ENCODE peak calls at places on chromosome 15, in eight cellular contexts. One of them, this sample, is unnamed.
A peak's percentile ranks its signal among the peaks of the same experiment; 100 is the strongest.

GRCh38 chr15:41501191-41501917 is 7.7 kb downstream of the ITPKA start:
- DNase-seq in HL-60: no peak
- DNase-seq in SK-N-SH: peak; percentile 75
- DNase-seq in HepG2: no peak
- DNase-seq in K562: no peak
- DNase-seq in GM23338: peak; percentile 64
- DNase-seq in HCT116: no peak
- DNase-seq in GM12878: no peak
- DNase-seq in this sample: no peak

GRCh38 chr15:31307270-31308184 is 19.1 kb upstream of the KLF13 start:
- DNase-seq in HL-60: no peak
- DNase-seq in SK-N-SH: no peak
- DNase-seq in HepG2: no peak
- DNase-seq in K562: no peak
- DNase-seq in GM23338: no peak
- DNase-seq in HCT116: no peak
- DNase-seq in GM12878: no peak
- DNase-seq in this sample: no peak

GRCh38 chr15:27059610-27060202 is 88.7 kb downstream of the GABRG3 start:
- DNase-seq in HL-60: peak; percentile 25
- DNase-seq in SK-N-SH: peak; percentile 79
- DNase-seq in HepG2: peak; percentile 46
- DNase-seq in K562: peak; percentile 90
- DNase-seq in GM23338: peak; percentile 90
- DNase-seq in HCT116: peak; percentile 0
- DNase-seq in GM12878: no peak
- DNase-seq in this sample: no peak

GRCh38 chr15:32829441-32829840 is 111.6 kb downstream of the GREM1 start:
- DNase-seq in HL-60: no peak
- DNase-seq in SK-N-SH: no peak
- DNase-seq in HepG2: no peak
- DNase-seq in K562: no peak
- DNase-seq in GM23338: no peak
- DNase-seq in HCT116: no peak
- DNase-seq in GM12878: no peak
- DNase-seq in this sample: no peak

GRCh38 chr15:76251717-76252116 is 59.6 kb downstream of the ETFA start:
- DNase-seq in HL-60: no peak
- DNase-seq in SK-N-SH: no peak
- DNase-seq in HepG2: no peak
- DNase-seq in K562: no peak
- DNase-seq in GM23338: no peak
- DNase-seq in HCT116: no peak
- DNase-seq in GM12878: no peak
- DNase-seq in this sample: no peak

GRCh38 chr15:40891810-40892448 is 2.3 kb upstream of the VPS18 start:
- DNase-seq in HL-60: no peak
- DNase-seq in SK-N-SH: peak; percentile 64
- DNase-seq in HepG2: peak; percentile 40
- DNase-seq in K562: no peak
- DNase-seq in GM23338: peak; percentile 80
- DNase-seq in HCT116: peak; percentile 53
- DNase-seq in GM12878: no peak
- DNase-seq in this sample: no peak

GRCh38 chr15:31328425-31328998 is 1.9 kb downstream of the KLF13 start:
- DNase-seq in HL-60: no peak
- DNase-seq in SK-N-SH: peak; percentile 72
- DNase-seq in HepG2: no peak
- DNase-seq in K562: peak; percentile 65
- DNase-seq in GM23338: no peak
- DNase-seq in HCT116: no peak
- DNase-seq in GM12878: no peak
- DNase-seq in this sample: no peak

GRCh38 chr15:87777054-87777498 is 479.5 kb downstream of the NTRK3 start:
- DNase-seq in HL-60: no peak
- DNase-seq in SK-N-SH: no peak
- DNase-seq in HepG2: no peak
- DNase-seq in K562: no peak
- DNase-seq in GM23338: no peak
- DNase-seq in HCT116: no peak
- DNase-seq in GM12878: no peak
- DNase-seq in this sample: no peak

GRCh38 chr15:92155941-92156340 is 237.7 kb upstream of the ST8SIA2 start:
- DNase-seq in HL-60: no peak
- DNase-seq in SK-N-SH: no peak
- DNase-seq in HepG2: no peak
- DNase-seq in K562: no peak
- DNase-seq in GM23338: no peak
- DNase-seq in HCT116: no peak
- DNase-seq in GM12878: no peak
- DNase-seq in this sample: no peak

GRCh38 chr15:62528505-62528904 is 363.4 kb upstream of the C2CD4B start:
- DNase-seq in HL-60: no peak
- DNase-seq in SK-N-SH: no peak
- DNase-seq in HepG2: no peak
- DNase-seq in K562: no peak
- DNase-seq in GM23338: peak; percentile 32
- DNase-seq in HCT116: no peak
- DNase-seq in GM12878: no peak
- DNase-seq in this sample: no peak

GRCh38 chr15:66931768-66932633 is 133.4 kb upstream of the SMAD3 start:
- DNase-seq in HL-60: no peak
- DNase-seq in SK-N-SH: no peak
- DNase-seq in HepG2: peak; percentile 91
- DNase-seq in K562: no peak
- DNase-seq in GM23338: peak; percentile 27
- DNase-seq in HCT116: peak; percentile 52
- DNase-seq in GM12878: no peak
- DNase-seq in this sample: peak; percentile 83
- H3K4me3 ChIP-seq in HL-60: no peak overlapping the region
- H3K4me3 ChIP-seq in SK-N-SH: peak overlapping the region; percentile 49
- H3K4me3 ChIP-seq in HepG2: peak overlapping the region; percentile 35
- H3K4me3 ChIP-seq in K562: no peak overlapping the region
- H3K4me3 ChIP-seq in GM23338: no peak overlapping the region
- H3K4me3 ChIP-seq in HCT116: peak overlapping the region; percentile 47
- H3K4me3 ChIP-seq in GM12878: no peak overlapping the region
- H3K4me3 ChIP-seq in this sample: no peak overlapping the region

DNA sequence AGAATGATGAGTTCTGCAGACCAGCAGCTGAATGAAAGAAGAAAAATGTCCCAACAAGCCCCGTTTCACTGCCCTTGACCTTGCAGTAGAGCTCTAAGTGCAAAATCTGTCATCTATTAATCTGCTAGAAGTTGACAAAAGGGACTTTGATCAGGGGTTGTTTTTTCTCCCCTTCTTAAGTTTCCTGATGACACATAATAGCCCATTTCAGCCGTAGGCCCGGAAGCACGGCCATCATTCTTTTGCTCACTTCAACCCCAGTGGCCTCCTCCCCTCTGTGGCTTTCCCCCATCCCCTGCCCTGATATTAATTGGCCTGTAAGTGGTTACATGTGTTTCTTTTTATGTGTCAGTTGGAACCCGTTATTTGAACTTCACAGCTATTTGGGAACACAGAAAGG is 299.0 kb downstream of the RPLP1 start:
- DNase-seq in HL-60: no peak
- DNase-seq in SK-N-SH: no peak
- DNase-seq in HepG2: no peak
- DNase-seq in K562: no peak
- DNase-seq in GM23338: no peak
- DNase-seq in HCT116: no peak
- DNase-seq in GM12878: peak; percentile 45
- DNase-seq in this sample: no peak
- TF ChIP-seq REST in HL-60: no peak
- TF ChIP-seq REST in SK-N-SH: no peak
- TF ChIP-seq REST in HepG2: no peak
- TF ChIP-seq REST in K562: no peak
- TF ChIP-seq REST in GM23338: no peak
- TF ChIP-seq REST in HCT116: no peak
- TF ChIP-seq REST in GM12878: no peak
- TF ChIP-seq REST in this sample: no peak

DNA sequence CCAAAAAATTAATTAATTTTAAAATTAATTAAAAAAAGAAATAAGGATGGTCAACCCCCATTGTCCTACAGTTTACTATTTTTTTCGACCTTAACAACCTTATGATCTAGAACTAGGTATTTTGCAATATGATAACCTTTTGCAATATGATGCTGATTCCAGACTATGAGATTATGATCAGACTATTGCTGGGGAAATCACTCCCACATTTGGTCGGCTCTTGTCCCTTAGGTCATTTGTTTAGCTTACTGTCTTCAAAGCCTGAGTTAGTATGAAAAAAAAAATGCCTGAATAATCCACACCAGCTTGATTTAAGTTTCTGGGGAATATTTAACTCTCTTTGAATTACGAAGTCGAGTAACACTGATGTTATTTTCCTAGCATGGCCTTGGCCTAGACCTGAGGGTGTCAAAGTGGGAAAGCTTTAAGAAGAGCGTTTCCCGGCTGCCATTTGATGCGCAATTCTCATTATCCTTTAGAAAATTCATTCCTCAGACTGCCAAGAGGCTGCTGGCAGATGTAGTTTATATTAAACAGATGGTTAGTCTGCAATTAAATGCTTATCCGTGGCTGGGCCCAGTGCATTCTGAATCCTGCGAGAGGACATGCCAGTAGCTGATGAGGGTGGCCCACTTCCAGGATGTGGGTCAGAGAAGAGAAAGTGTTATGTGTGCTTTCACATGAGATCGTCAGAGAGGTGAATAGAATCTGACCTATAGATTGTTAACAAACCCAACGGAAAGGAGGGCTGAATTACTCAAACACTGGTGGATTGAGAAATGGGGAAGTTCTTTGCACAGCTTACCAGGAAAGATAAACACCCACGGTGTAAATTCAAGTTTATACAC is 496.0 kb upstream of the THBS1 start:
- DNase-seq in HL-60: peak; percentile 60
- DNase-seq in SK-N-SH: peak; percentile 52
- DNase-seq in HepG2: peak; percentile 21
- DNase-seq in K562: no peak
- DNase-seq in GM23338: no peak
- DNase-seq in HCT116: no peak
- DNase-seq in GM12878: no peak
- DNase-seq in this sample: no peak
- TF ChIP-seq POLR2AphosphoS5 in HL-60: no peak
- TF ChIP-seq POLR2AphosphoS5 in SK-N-SH: no peak
- TF ChIP-seq POLR2AphosphoS5 in HepG2: no peak
- TF ChIP-seq POLR2AphosphoS5 in K562: no peak
- TF ChIP-seq POLR2AphosphoS5 in GM23338: no peak
- TF ChIP-seq POLR2AphosphoS5 in HCT116: no peak
- TF ChIP-seq POLR2AphosphoS5 in GM12878: no peak
- TF ChIP-seq POLR2AphosphoS5 in this sample: no peak

DNA sequence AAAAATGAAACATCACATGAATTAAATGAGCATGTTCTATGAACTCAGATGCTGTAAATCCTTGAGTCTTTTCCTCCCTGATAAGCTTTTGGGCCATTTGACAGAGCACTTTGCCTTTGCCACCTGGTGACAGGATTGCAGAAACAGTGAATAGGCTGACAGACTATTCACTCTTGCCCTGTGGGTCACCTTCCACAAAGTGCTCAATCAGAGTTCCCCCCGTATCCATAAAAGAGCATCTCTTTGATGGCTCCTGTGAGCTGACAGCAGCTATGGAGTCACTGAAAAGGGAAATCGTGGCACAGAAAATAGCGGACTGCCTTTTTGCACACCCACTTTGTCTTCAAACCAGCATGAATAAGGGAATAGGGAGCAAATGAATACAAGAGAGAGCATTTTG is 38.0 kb upstream of the GOLM2 start:
- DNase-seq in HL-60: no peak
- DNase-seq in SK-N-SH: no peak
- DNase-seq in HepG2: no peak
- DNase-seq in K562: no peak
- DNase-seq in GM23338: no peak
- DNase-seq in HCT116: no peak
- DNase-seq in GM12878: no peak
- DNase-seq in this sample: no peak
- H3K4me3 ChIP-seq in HL-60: no peak overlapping the region
- H3K4me3 ChIP-seq in SK-N-SH: no peak overlapping the region
- H3K4me3 ChIP-seq in HepG2: no peak overlapping the region
- H3K4me3 ChIP-seq in K562: no peak overlapping the region
- H3K4me3 ChIP-seq in GM23338: no peak overlapping the region
- H3K4me3 ChIP-seq in HCT116: no peak overlapping the region
- H3K4me3 ChIP-seq in GM12878: no peak overlapping the region
- H3K4me3 ChIP-seq in this sample: no peak overlapping the region

DNA sequence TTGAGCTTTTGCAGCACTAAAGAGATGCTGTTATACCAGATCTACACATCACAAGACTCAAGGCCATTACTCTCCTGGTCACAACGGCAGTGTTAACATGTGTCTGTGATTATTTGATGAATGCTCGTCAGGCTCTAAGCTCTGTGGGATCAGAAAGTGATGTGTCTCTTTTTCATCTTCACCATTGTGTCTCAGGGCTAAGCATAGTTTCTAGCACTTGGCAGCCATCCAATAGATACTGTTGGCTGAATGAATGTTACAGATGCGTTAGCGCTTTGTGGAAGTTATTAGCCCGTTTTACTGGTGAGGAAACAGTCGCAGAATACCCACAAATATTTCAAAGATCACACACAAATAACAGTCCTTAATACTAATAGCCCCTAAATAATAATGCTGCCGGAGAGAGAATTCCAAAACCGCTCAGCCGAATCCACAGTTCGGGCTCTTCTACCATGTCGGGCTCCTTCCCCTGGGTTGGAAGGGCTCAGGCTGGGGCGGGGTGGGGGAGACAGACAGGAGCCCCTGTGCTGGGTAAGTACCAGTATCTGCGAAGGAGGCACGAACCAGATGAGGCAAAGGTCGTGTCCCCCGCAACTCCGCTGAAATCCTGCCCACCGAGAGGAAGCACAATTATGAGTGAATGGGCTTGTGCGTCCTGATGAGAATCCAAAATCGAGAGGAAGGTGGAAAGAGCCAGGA is 1.1 kb upstream of the FAM81A start:
- DNase-seq in HL-60: no peak
- DNase-seq in SK-N-SH: peak; percentile 37
- DNase-seq in HepG2: no peak
- DNase-seq in K562: no peak
- DNase-seq in GM23338: peak; percentile 15
- DNase-seq in HCT116: no peak
- DNase-seq in GM12878: no peak
- DNase-seq in this sample: no peak
- TF ChIP-seq REST in HL-60: no peak
- TF ChIP-seq REST in SK-N-SH: no peak
- TF ChIP-seq REST in HepG2: no peak
- TF ChIP-seq REST in K562: no peak
- TF ChIP-seq REST in GM23338: no peak
- TF ChIP-seq REST in HCT116: no peak
- TF ChIP-seq REST in GM12878: no peak
- TF ChIP-seq REST in this sample: no peak

GRCh38 chr15:63600646-63601025 is 3.4 kb downstream of the FBXL22 start:
- DNase-seq in HL-60: peak; percentile 90
- DNase-seq in SK-N-SH: peak; percentile 94
- DNase-seq in HepG2: peak; percentile 78
- DNase-seq in K562: no peak
- DNase-seq in GM23338: peak; percentile 72
- DNase-seq in HCT116: peak; percentile 79
- DNase-seq in GM12878: peak; percentile 77
- DNase-seq in this sample: no peak
- TF ChIP-seq POLR2AphosphoS5 in HL-60: peak; percentile 97
- TF ChIP-seq POLR2AphosphoS5 in SK-N-SH: no peak
- TF ChIP-seq POLR2AphosphoS5 in HepG2: peak; percentile 85
- TF ChIP-seq POLR2AphosphoS5 in K562: no peak
- TF ChIP-seq POLR2AphosphoS5 in GM23338: no peak
- TF ChIP-seq POLR2AphosphoS5 in HCT116: peak; percentile 95
- TF ChIP-seq POLR2AphosphoS5 in GM12878: peak; percentile 82
- TF ChIP-seq POLR2AphosphoS5 in this sample: peak; percentile 87

GRCh38 chr15:48963524-48964113 is at the start of gene SHC4:
- DNase-seq in HL-60: no peak
- DNase-seq in SK-N-SH: peak; percentile 84
- DNase-seq in HepG2: peak; percentile 24
- DNase-seq in K562: peak; percentile 55
- DNase-seq in GM23338: peak; percentile 80
- DNase-seq in HCT116: no peak
- DNase-seq in GM12878: no peak
- DNase-seq in this sample: no peak
- H3K4me3 ChIP-seq in HL-60: peak within 1 kb of the TSS; percentile 28
- H3K4me3 ChIP-seq in SK-N-SH: peak within 1 kb of the TSS; percentile 76
- H3K4me3 ChIP-seq in HepG2: peak within 1 kb of the TSS; percentile 65
- H3K4me3 ChIP-seq in K562: peak within 1 kb of the TSS; percentile 16
- H3K4me3 ChIP-seq in GM23338: peak within 1 kb of the TSS; percentile 56
- H3K4me3 ChIP-seq in HCT116: peak within 1 kb of the TSS; percentile 60
- H3K4me3 ChIP-seq in GM12878: peak within 1 kb of the TSS; percentile 54
- H3K4me3 ChIP-seq in this sample: peak within 1 kb of the TSS; percentile 44